ENCODE peak calls at places on chromosomes 6 and 20, in nine cellular contexts. G is uterus, L is kidney, M is fibroblast of villous mesenchyme, S is WTC11, C is Panc1, K is tibial artery, A is B cell, O is PC-9. Z is an unnamed sample.

GRCh38 chr20:54132612-54133433 is 41.0 kb downstream of the CYP24A1 start:
- DNase-seq in S (no peak), A (no peak), M (peak; percentile 99), C (peak; percentile 66), O (peak; percentile 100), L (no peak), G (peak; percentile 29), K (peak; percentile 58), Z (peak; percentile 66)

GRCh38 chr6:111471533-111471932 is 11.5 kb downstream of the REV3L start:
- DNase-seq in O (no peak), A (no peak), S (no peak), M (no peak), L (no peak), C (no peak), G (no peak), K (no peak), Z (no peak)

GRCh38 chr6:100267721-100268123 is 197.0 kb downstream of the SIM1 start:
- DNase-seq in M (peak; percentile 42), G (no peak), C (no peak), A (no peak), K (no peak), O (no peak), S (no peak), L (no peak), Z (no peak)

GRCh38 chr20:33393609-33394008 is 7.7 kb downstream of the CDK5RAP1 start:
- DNase-seq in C (no peak), S (no peak), A (no peak), L (no peak), O (no peak), K (no peak), G (no peak), M (no peak), Z (no peak)

GRCh38 chr20:15882553-15882952 is 690.7 kb downstream of the KIF16B start:
- DNase-seq in G (no peak), S (no peak), C (no peak), L (no peak), A (no peak), O (no peak), K (no peak), M (peak; percentile 1), Z (no peak)

GRCh38 chr6:168099201-168100010 is 20.4 kb upstream of the FRMD1 start:
- DNase-seq in L (no peak), M (no peak), O (no peak), S (peak; percentile 57), K (no peak), A (no peak), C (no peak), G (no peak), Z (no peak)

GRCh38 chr6:123888779-123889513 is 85.3 kb downstream of the NKAIN2 start:
- DNase-seq in K (no peak), O (no peak), M (no peak), S (no peak), L (no peak), C (no peak), A (no peak), G (no peak), Z (no peak)

GRCh38 chr6:117907600-117908245 is 659 bp downstream of the SLC35F1 start:
- DNase-seq in C (no peak), A (peak; percentile 44), S (peak; percentile 63), G (no peak), K (no peak), M (no peak), L (peak; percentile 74), O (no peak), Z (no peak)

GRCh38 chr20:13113731-13114130 is 105.0 kb downstream of the SPTLC3 start:
- DNase-seq in M (no peak), G (no peak), A (no peak), O (no peak), S (no peak), L (no peak), K (no peak), C (no peak), Z (no peak)

GRCh38 chr6:154738561-154738961 is 5.3 kb downstream of the SCAF8 start:
- DNase-seq in K (no peak), M (peak; percentile 39), G (no peak), L (no peak), C (no peak), S (no peak), O (no peak), A (no peak), Z (no peak)

GRCh38 chr20:61569836-61570235 is 317.8 kb downstream of the CDH4 start:
- DNase-seq in A (no peak), C (no peak), L (peak; percentile 11), K (no peak), M (no peak), S (no peak), O (no peak), G (no peak), Z (no peak)

GRCh38 chr6:150086026-150086425 is 17.1 kb upstream of the ULBP3 start:
- DNase-seq in K (no peak), L (no peak), O (no peak), G (no peak), C (no peak), S (no peak), M (no peak), A (no peak), Z (no peak)

GRCh38 chr6:14542670-14543366 is 425.2 kb downstream of the CD83 start:
- DNase-seq in G (no peak), K (no peak), C (no peak), A (peak; percentile 34), O (no peak), M (peak; percentile 17), S (no peak), L (no peak), Z (no peak)

GRCh38 chr6:169212897-169213813 is 40.5 kb downstream of the THBS2 start:
- DNase-seq in O (no peak), C (peak; percentile 62), K (peak; percentile 89), G (peak; percentile 93), A (peak; percentile 96), S (peak; percentile 84), M (peak; percentile 87), L (peak; percentile 97), Z (peak; percentile 84)

DNA sequence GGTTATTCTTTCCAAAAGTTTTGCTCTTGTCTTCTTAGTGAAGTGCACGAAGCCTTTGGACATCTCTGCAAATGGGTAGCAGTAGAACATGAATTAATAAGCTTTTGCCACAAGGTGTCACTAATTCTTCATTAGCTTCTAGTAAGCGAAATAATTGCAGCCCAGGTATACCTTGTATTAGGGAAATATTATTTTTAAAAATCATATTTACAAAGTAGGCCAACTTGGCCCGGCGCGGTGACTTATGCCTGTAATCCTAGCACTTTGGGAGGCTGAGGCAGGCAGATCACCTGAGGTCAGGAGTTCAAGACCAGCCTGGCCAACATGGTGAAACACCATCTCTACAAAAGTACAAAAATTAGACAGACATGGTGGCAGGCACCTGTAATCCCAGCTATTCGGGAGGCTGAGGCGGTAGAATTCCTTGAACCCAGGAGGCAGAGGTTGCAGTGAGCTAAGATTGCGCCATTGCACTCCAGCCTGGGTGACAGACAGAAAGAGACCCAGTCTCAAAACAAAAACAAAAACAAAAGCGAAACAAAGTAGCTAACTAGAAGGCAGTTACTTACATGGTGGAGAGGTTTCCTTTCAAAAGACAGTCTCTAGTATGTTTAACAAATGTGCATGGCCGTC is 8.8 kb upstream of the RSPH3 start:
- DNase-seq in L (no peak), C (peak; percentile 28), S (no peak), G (no peak), O (no peak), M (peak; percentile 47), K (no peak), A (peak; percentile 47), Z (no peak)
- TF ChIP-seq CTCF in L (peak; percentile 47), C (peak; percentile 69), S (no peak), G (peak; percentile 38), O (peak; percentile 68), M (peak; percentile 49), K (peak; percentile 11), A (peak; percentile 79), Z (peak; percentile 48)

GRCh38 chr6:101397199-101397598 is 3.7 kb downstream of the GRIK2 start:
- DNase-seq in C (no peak), K (no peak), L (no peak), M (no peak), O (no peak), G (no peak), S (no peak), A (no peak), Z (no peak)
- TF ChIP-seq CTCF in C (peak; percentile 53), K (no peak), L (no peak), M (peak; percentile 14), O (peak; percentile 47), G (no peak), S (peak; percentile 40), A (no peak), Z (no peak)

DNA sequence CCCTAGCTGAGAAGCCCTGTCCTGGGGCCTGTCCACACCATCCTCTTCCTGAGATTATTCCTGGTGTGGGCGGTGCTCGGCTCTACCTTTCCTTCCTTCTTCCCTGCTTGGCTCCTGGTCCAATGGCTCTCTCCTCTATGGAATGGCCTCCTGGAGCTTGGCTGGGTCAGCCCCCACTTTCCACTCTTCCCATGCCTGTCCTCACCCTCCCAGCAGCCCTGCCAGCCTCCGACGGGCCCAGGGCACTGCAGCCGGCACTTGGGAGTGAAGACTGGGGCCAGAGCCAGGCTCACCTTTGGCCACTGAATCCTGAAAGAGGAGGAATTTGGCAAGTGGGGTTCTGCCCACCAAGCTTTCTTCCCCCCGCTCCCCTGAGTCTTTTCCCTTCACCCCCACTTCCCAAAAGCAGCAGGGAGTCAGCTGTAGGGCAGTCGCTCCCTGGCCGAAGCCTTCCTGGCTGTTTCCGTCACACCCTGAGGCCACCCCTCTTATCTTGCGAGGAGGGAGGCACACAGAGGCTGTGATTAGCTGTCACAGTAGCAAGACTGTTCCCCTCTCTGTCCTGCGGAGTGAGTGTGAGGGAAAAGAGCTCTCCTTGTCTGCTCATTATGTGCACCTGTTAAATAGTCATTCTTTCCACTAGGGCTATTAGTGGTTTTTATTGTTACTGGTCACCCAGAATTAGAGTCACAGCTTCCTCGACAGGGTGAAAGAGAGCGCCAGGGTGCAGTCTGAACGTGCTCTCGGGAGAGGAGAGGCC is 6.3 kb upstream of the CDSN start:
- DNase-seq in G (no peak), C (no peak), M (no peak), A (no peak), S (no peak), O (no peak), L (no peak), K (no peak), Z (no peak)
- TF ChIP-seq CTCF in G (no peak), C (no peak), M (no peak), A (no peak), S (no peak), O (no peak), L (no peak), K (no peak), Z (no peak)

DNA sequence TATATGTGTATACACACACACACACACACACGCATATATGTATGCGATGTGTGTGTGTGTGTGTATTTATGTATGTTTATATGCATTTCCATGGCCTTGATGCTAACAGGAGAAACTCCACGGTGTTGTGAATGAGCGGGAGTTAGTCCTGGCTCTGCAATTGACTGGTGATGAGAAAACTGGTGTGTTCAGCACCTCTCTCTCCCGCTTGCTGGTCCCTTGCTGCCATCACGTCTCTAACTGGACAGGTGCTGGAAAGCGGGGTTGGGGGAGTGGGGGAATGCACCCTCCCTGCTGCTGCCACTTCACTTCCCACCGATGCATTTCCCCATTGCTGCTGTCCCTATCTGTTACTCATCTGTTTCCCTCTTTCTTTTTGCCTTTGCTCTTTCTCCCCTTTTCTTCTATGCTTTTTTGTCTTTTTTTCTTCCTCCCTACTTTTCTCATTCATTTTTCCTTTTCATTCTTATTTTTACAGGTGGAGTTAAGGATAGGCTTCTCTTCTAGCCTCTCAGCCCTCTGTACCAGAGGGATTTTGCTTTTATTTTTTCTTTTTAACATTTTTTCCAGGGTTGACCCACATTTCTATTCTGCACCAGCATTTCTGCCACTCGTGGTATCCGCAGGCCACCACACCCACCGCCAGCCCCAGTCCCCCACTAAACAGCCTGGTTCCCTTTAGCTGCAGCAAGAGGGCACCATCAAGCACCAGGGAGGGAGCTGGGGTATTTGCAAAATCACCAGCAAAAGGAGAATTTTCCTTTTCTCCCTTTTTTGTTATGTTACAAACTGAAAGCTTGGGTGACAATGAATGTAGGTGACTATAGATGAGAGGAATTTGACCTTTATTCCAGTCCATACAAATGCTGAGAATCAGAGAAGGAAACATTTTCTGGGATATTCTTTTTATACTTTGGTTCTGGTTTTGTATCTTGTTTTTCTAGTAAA is 115.6 kb downstream of the TCP11 start:
- DNase-seq in C (no peak), G (no peak), L (no peak), A (no peak), K (no peak), O (peak; percentile 37), S (peak; percentile 42), M (no peak), Z (no peak)
- TF ChIP-seq CTCF in C (no peak), G (no peak), L (no peak), A (no peak), K (no peak), O (no peak), S (no peak), M (peak; percentile 29), Z (no peak)